ENCODE peak calls at places on chromosomes 7 and 10, in four cellular contexts. One of them, this sample, is unnamed.
A peak's percentile ranks its signal among the peaks of the same experiment; 100 is the strongest.

GRCh38 chr7:101625076-101625914 is 3.8 kb downstream of the MYL10 start:
- DNase-seq in gastrocnemius medialis: no peak
- DNase-seq in GM12865: no peak
- DNase-seq in cardiac muscle cell: peak; percentile 43
- DNase-seq in this sample: no peak

GRCh38 chr10:88865281-88865876 is 13.7 kb upstream of the ANKRD22 start:
- DNase-seq in cardiac muscle cell: peak; percentile 58
- DNase-seq in gastrocnemius medialis: no peak
- DNase-seq in GM12865: peak; percentile 31
- DNase-seq in this sample: no peak

GRCh38 chr10:58152698-58153263 is 114.9 kb downstream of the IPMK start:
- DNase-seq in gastrocnemius medialis: no peak
- DNase-seq in GM12865: peak; percentile 57
- DNase-seq in cardiac muscle cell: peak; percentile 68
- DNase-seq in this sample: peak; percentile 15

GRCh38 chr10:34715511-34716187 is 99.4 kb downstream of the PARD3 start:
- DNase-seq in cardiac muscle cell: no peak
- DNase-seq in GM12865: no peak
- DNase-seq in gastrocnemius medialis: no peak
- DNase-seq in this sample: no peak

GRCh38 chr10:31698169-31698890 is 230.3 kb downstream of the ARHGAP12 start:
- DNase-seq in gastrocnemius medialis: peak; percentile 78
- DNase-seq in cardiac muscle cell: peak; percentile 94
- DNase-seq in GM12865: no peak
- DNase-seq in this sample: no peak

GRCh38 chr10:83539528-83540308 is 599.6 kb upstream of the GHITM start:
- DNase-seq in gastrocnemius medialis: peak; percentile 19
- DNase-seq in GM12865: peak; percentile 86
- DNase-seq in cardiac muscle cell: peak; percentile 70
- DNase-seq in this sample: no peak

GRCh38 chr10:70192325-70192966 is 22.1 kb upstream of the SAR1A start:
- DNase-seq in cardiac muscle cell: peak; percentile 59
- DNase-seq in gastrocnemius medialis: no peak
- DNase-seq in GM12865: no peak
- DNase-seq in this sample: no peak

GRCh38 chr10:2790437-2790836 is 276.9 kb upstream of the PFKP start:
- DNase-seq in GM12865: no peak
- DNase-seq in cardiac muscle cell: no peak
- DNase-seq in gastrocnemius medialis: no peak
- DNase-seq in this sample: no peak

GRCh38 chr10:509361-510102 is 179.9 kb downstream of the DIP2C start:
- DNase-seq in GM12865: no peak
- DNase-seq in gastrocnemius medialis: no peak
- DNase-seq in cardiac muscle cell: no peak
- DNase-seq in this sample: no peak

This sample was measured in DMS79.